ENCODE peak calls at places on chromosome 13, in four cellular contexts. V is mesothelial cell of epicardium; Z is BE2C; H is activated CD8-positive, alpha-beta memory T cell treated with anti-CD3 and anti-CD28 coated beads for 1 hour. D is an unnamed sample.

GRCh38 chr13:33775339-33776108 is 42.4 kb upstream of the RFC3 start:
- DNase-seq in V (no peak), Z (no peak), H (no peak), D (no peak)

GRCh38 chr13:32663660-32664059 is 77.4 kb downstream of the PDS5B start:
- DNase-seq in V (no peak), Z (no peak), H (no peak), D (no peak)

GRCh38 chr13:44577236-44578063 is 1.3 kb upstream of the TSC22D1 start:
- DNase-seq in V (peak), Z (peak), H (peak), D (peak)

GRCh38 chr13:73351730-73352129 is 292.9 kb downstream of the KLF5 start:
- DNase-seq in V (no peak), Z (no peak), H (no peak), D (no peak)

GRCh38 chr13:113053801-113054604 is 51.6 kb upstream of the F7 start:
- DNase-seq in V (no peak), Z (no peak), H (no peak), D (no peak)

GRCh38 chr13:75738841-75739240 is 102.7 kb downstream of the LMO7 start:
- DNase-seq in V (no peak), Z (no peak), H (no peak), D (no peak)

GRCh38 chr13:42215578-42216421 is 56.2 kb upstream of the AKAP11 start:
- DNase-seq in V (peak), Z (peak), H (no peak), D (no peak)

GRCh38 chr13:42539670-42540069 is 34.3 kb upstream of the TNFSF11 start:
- DNase-seq in V (no peak), Z (no peak), H (no peak), D (no peak)

GRCh38 chr13:44032801-44033200 is 153.1 kb downstream of the LACC1 start:
- DNase-seq in V (no peak), Z (no peak), H (no peak), D (no peak)

GRCh38 chr13:44429311-44429710 is 55.7 kb downstream of the SERP2 start:
- DNase-seq in V (no peak), Z (no peak), H (no peak), D (no peak)

GRCh38 chr13:101382086-101382485 is 34.2 kb downstream of the NALCN start:
- DNase-seq in V (no peak), Z (no peak), H (no peak), D (no peak)

GRCh38 chr13:51832471-51833152 is 12.4 kb downstream of the TMEM272 start:
- DNase-seq in V (no peak), Z (peak), H (no peak), D (peak)

GRCh38 chr13:41463823-41464602 is 6.7 kb downstream of the RGCC start:
- DNase-seq in V (no peak), Z (no peak), H (no peak), D (no peak)

GRCh38 chr13:107006646-107007045 is 438.7 kb upstream of the ARGLU1 start:
- DNase-seq in V (no peak), Z (no peak), H (no peak), D (no peak)

GRCh38 chr13:26867451-26868067 is 107.0 kb upstream of the GPR12 start:
- DNase-seq in V (peak), Z (no peak), H (no peak), D (no peak)

GRCh38 chr13:92172191-92172590 is 773.8 kb downstream of the GPC5 start:
- DNase-seq in V (no peak), Z (no peak), H (no peak), D (no peak)

GRCh38 chr13:101401196-101401595 is 15.1 kb downstream of the NALCN start:
- DNase-seq in V (no peak), Z (no peak), H (no peak), D (no peak)

GRCh38 chr13:84607614-84608013 is 725.3 kb upstream of the SLITRK1 start:
- DNase-seq in V (no peak), Z (no peak), H (no peak), D (peak)

GRCh38 chr13:80877209-80877943 is 536.5 kb upstream of the SPRY2 start:
- DNase-seq in V (no peak), Z (no peak), H (no peak), D (no peak)

GRCh38 chr13:80339578-80339840 is 1.4 kb downstream of the SPRY2 start:
- DNase-seq in V (no peak), Z (no peak), H (no peak), D (no peak)

GRCh38 chr13:113852536-113853517 is 11.0 kb downstream of the GAS6 start:
- DNase-seq in V (peak), Z (no peak), H (no peak), D (no peak)

GRCh38 chr13:44249439-44249838 is 124.2 kb upstream of the SERP2 start:
- DNase-seq in V (no peak), Z (peak), H (no peak), D (peak)

GRCh38 chr13:51577690-51578089 is 6.6 kb upstream of the WDFY2 start:
- DNase-seq in V (no peak), Z (no peak), H (no peak), D (no peak)

GRCh38 chr13:109684836-109685602 is 101.4 kb downstream of the IRS2 start:
- DNase-seq in V (no peak), Z (peak), H (no peak), D (no peak)

GRCh38 chr13:33150146-33150545 is 133.9 kb downstream of the KL start:
- DNase-seq in V (no peak), Z (peak), H (no peak), D (no peak)

GRCh38 chr13:21242236-21242635 is 65.8 kb downstream of the MRPL57 start:
- DNase-seq in V (no peak), Z (peak), H (no peak), D (no peak)

GRCh38 chr13:109344552-109345157 is 441.7 kb downstream of the IRS2 start:
- DNase-seq in V (no peak), Z (no peak), H (no peak), D (no peak)

D was measured in tibial artery.